ENCODE peak calls at places on chromosome 20, in nine cellular contexts. One of them, this sample, is unnamed.

GRCh38 chr20:4916991-4917881 is 84.1 kb downstream of the SLC23A2 start:
- DNase-seq in sigmoid colon: no peak
- DNase-seq in transverse colon: no peak
- DNase-seq in tibial nerve: no peak
- DNase-seq in ovary: no peak
- DNase-seq in A549: peak; percentile 58
- DNase-seq in suprapubic skin: no peak
- DNase-seq in GM12878: no peak
- DNase-seq in SK-N-SH: no peak
- DNase-seq in this sample: peak; percentile 42

GRCh38 chr20:41631826-41632225 is 13.6 kb upstream of the CHD6 start:
- DNase-seq in sigmoid colon: no peak
- DNase-seq in transverse colon: no peak
- DNase-seq in tibial nerve: peak; percentile 19
- DNase-seq in ovary: no peak
- DNase-seq in A549: no peak
- DNase-seq in suprapubic skin: no peak
- DNase-seq in GM12878: no peak
- DNase-seq in SK-N-SH: no peak
- DNase-seq in this sample: no peak

GRCh38 chr20:53387983-53388675 is 205.5 kb downstream of the ZNF217 start:
- DNase-seq in sigmoid colon: no peak
- DNase-seq in transverse colon: no peak
- DNase-seq in tibial nerve: no peak
- DNase-seq in ovary: no peak
- DNase-seq in A549: no peak
- DNase-seq in suprapubic skin: no peak
- DNase-seq in GM12878: no peak
- DNase-seq in SK-N-SH: no peak
- DNase-seq in this sample: no peak

GRCh38 chr20:35465976-35466375 is 10.6 kb downstream of the CEP250 start:
- DNase-seq in sigmoid colon: no peak
- DNase-seq in transverse colon: no peak
- DNase-seq in tibial nerve: peak; percentile 36
- DNase-seq in ovary: no peak
- DNase-seq in A549: no peak
- DNase-seq in suprapubic skin: no peak
- DNase-seq in GM12878: no peak
- DNase-seq in SK-N-SH: no peak
- DNase-seq in this sample: no peak

GRCh38 chr20:46558511-46558959 is 8.1 kb upstream of the OCSTAMP start:
- DNase-seq in sigmoid colon: no peak
- DNase-seq in transverse colon: no peak
- DNase-seq in tibial nerve: no peak
- DNase-seq in ovary: no peak
- DNase-seq in A549: peak; percentile 73
- DNase-seq in suprapubic skin: peak; percentile 71
- DNase-seq in GM12878: no peak
- DNase-seq in SK-N-SH: no peak
- DNase-seq in this sample: peak; percentile 62

GRCh38 chr20:10553326-10553984 is 118.3 kb downstream of the SLX4IP start:
- DNase-seq in sigmoid colon: peak; percentile 79
- DNase-seq in transverse colon: peak; percentile 74
- DNase-seq in tibial nerve: peak; percentile 82
- DNase-seq in ovary: peak; percentile 64
- DNase-seq in A549: peak; percentile 85
- DNase-seq in suprapubic skin: no peak
- DNase-seq in GM12878: no peak
- DNase-seq in SK-N-SH: peak; percentile 49
- DNase-seq in this sample: peak; percentile 72

GRCh38 chr20:44745560-44746366 is at the start of gene KCNK15:
- DNase-seq in sigmoid colon: peak; percentile 77
- DNase-seq in transverse colon: peak; percentile 34
- DNase-seq in tibial nerve: no peak
- DNase-seq in ovary: peak; percentile 77
- DNase-seq in A549: no peak
- DNase-seq in suprapubic skin: no peak
- DNase-seq in GM12878: no peak
- DNase-seq in SK-N-SH: peak; percentile 71
- DNase-seq in this sample: peak; percentile 62

GRCh38 chr20:14785065-14785743 is 447.8 kb upstream of the FLRT3 start:
- DNase-seq in sigmoid colon: no peak
- DNase-seq in transverse colon: no peak
- DNase-seq in tibial nerve: no peak
- DNase-seq in ovary: no peak
- DNase-seq in A549: no peak
- DNase-seq in suprapubic skin: no peak
- DNase-seq in GM12878: no peak
- DNase-seq in SK-N-SH: no peak
- DNase-seq in this sample: no peak

GRCh38 chr20:34875657-34876160 is 703 bp upstream of the ACSS2 start:
- DNase-seq in sigmoid colon: no peak
- DNase-seq in transverse colon: no peak
- DNase-seq in tibial nerve: no peak
- DNase-seq in ovary: no peak
- DNase-seq in A549: no peak
- DNase-seq in suprapubic skin: no peak
- DNase-seq in GM12878: no peak
- DNase-seq in SK-N-SH: no peak
- DNase-seq in this sample: no peak

GRCh38 chr20:2285618-2286017 is 10.2 kb upstream of the TGM3 start:
- DNase-seq in sigmoid colon: no peak
- DNase-seq in transverse colon: no peak
- DNase-seq in tibial nerve: no peak
- DNase-seq in ovary: no peak
- DNase-seq in A549: no peak
- DNase-seq in suprapubic skin: no peak
- DNase-seq in GM12878: no peak
- DNase-seq in SK-N-SH: no peak
- DNase-seq in this sample: no peak

GRCh38 chr20:20395856-20396600 is 28.1 kb downstream of the INSM1 start:
- DNase-seq in sigmoid colon: no peak
- DNase-seq in transverse colon: no peak
- DNase-seq in tibial nerve: no peak
- DNase-seq in ovary: no peak
- DNase-seq in A549: no peak
- DNase-seq in suprapubic skin: no peak
- DNase-seq in GM12878: no peak
- DNase-seq in SK-N-SH: no peak
- DNase-seq in this sample: no peak

GRCh38 chr20:49948809-49949507 is 12.8 kb downstream of the RNF114 start:
- DNase-seq in sigmoid colon: no peak
- DNase-seq in transverse colon: no peak
- DNase-seq in tibial nerve: no peak
- DNase-seq in ovary: no peak
- DNase-seq in A549: peak; percentile 62
- DNase-seq in suprapubic skin: no peak
- DNase-seq in GM12878: no peak
- DNase-seq in SK-N-SH: no peak
- DNase-seq in this sample: no peak
- TF ChIP-seq EP300 in sigmoid colon: no peak
- TF ChIP-seq EP300 in transverse colon: no peak
- TF ChIP-seq EP300 in tibial nerve: no peak
- TF ChIP-seq EP300 in ovary: no peak
- TF ChIP-seq EP300 in A549: no peak
- TF ChIP-seq EP300 in suprapubic skin: no peak
- TF ChIP-seq EP300 in GM12878: no peak
- TF ChIP-seq EP300 in SK-N-SH: peak; percentile 56
- TF ChIP-seq EP300 in this sample: no peak

GRCh38 chr20:38985060-38985459 is 22.9 kb downstream of the DHX35 start:
- DNase-seq in sigmoid colon: no peak
- DNase-seq in transverse colon: no peak
- DNase-seq in tibial nerve: no peak
- DNase-seq in ovary: no peak
- DNase-seq in A549: no peak
- DNase-seq in suprapubic skin: no peak
- DNase-seq in GM12878: no peak
- DNase-seq in SK-N-SH: no peak
- DNase-seq in this sample: no peak

GRCh38 chr20:38979842-38980241 is 17.7 kb downstream of the DHX35 start:
- DNase-seq in sigmoid colon: no peak
- DNase-seq in transverse colon: no peak
- DNase-seq in tibial nerve: no peak
- DNase-seq in ovary: no peak
- DNase-seq in A549: no peak
- DNase-seq in suprapubic skin: no peak
- DNase-seq in GM12878: no peak
- DNase-seq in SK-N-SH: no peak
- DNase-seq in this sample: no peak

GRCh38 chr20:38982291-38982690 is 20.1 kb downstream of the DHX35 start:
- DNase-seq in sigmoid colon: no peak
- DNase-seq in transverse colon: no peak
- DNase-seq in tibial nerve: no peak
- DNase-seq in ovary: no peak
- DNase-seq in A549: no peak
- DNase-seq in suprapubic skin: no peak
- DNase-seq in GM12878: no peak
- DNase-seq in SK-N-SH: no peak
- DNase-seq in this sample: no peak

GRCh38 chr20:38975539-38976120 is 13.5 kb downstream of the DHX35 start:
- DNase-seq in sigmoid colon: no peak
- DNase-seq in transverse colon: no peak
- DNase-seq in tibial nerve: no peak
- DNase-seq in ovary: no peak
- DNase-seq in A549: no peak
- DNase-seq in suprapubic skin: no peak
- DNase-seq in GM12878: no peak
- DNase-seq in SK-N-SH: no peak
- DNase-seq in this sample: no peak

GRCh38 chr20:38979434-38979833 is 17.3 kb downstream of the DHX35 start:
- DNase-seq in sigmoid colon: no peak
- DNase-seq in transverse colon: no peak
- DNase-seq in tibial nerve: no peak
- DNase-seq in ovary: no peak
- DNase-seq in A549: no peak
- DNase-seq in suprapubic skin: no peak
- DNase-seq in GM12878: no peak
- DNase-seq in SK-N-SH: no peak
- DNase-seq in this sample: no peak
- H3K27ac ChIP-seq in sigmoid colon: no peak overlapping the region
- H3K27ac ChIP-seq in transverse colon: peak overlapping the region; percentile 18
- H3K27ac ChIP-seq in tibial nerve: no peak overlapping the region
- H3K27ac ChIP-seq in ovary: no peak overlapping the region
- H3K27ac ChIP-seq in A549: no peak overlapping the region
- H3K27ac ChIP-seq in suprapubic skin: no peak overlapping the region
- H3K27ac ChIP-seq in GM12878: no peak overlapping the region
- H3K27ac ChIP-seq in SK-N-SH: no peak overlapping the region
- H3K27ac ChIP-seq in this sample: no peak overlapping the region

DNA sequence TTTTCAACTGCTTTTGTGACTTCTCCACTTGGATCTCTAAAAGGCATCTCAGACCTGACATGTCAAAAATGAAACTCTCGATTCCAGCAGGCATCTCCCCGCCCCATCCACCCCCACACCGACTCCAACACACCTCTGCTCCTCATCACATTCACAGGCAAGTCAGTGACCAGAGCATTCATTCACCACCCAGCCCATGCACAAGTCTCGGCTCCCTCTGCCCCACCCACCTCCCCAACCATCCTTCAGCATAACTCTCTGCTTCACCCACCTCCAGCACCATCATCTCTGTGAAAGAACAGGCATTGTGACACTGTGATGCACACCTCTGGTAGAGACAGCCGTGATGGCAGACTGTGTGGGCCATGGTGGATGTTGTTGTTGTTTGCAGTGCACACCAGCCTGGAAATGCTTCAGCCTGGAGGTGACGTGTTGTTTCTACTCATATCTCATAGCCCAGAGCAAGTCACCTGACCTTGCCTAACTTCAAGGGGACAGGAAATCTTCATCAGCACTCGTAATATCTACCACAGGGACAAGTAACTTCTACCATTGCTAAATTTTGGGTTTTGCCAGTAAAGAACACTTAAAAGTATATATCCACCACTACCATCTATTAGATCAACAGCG is 56.5 kb downstream of the ANKRD60 start:
- DNase-seq in sigmoid colon: no peak
- DNase-seq in transverse colon: no peak
- DNase-seq in tibial nerve: no peak
- DNase-seq in ovary: no peak
- DNase-seq in A549: no peak
- DNase-seq in suprapubic skin: no peak
- DNase-seq in GM12878: no peak
- DNase-seq in SK-N-SH: no peak
- DNase-seq in this sample: no peak
- H3K4me3 ChIP-seq in sigmoid colon: no peak overlapping the region
- H3K4me3 ChIP-seq in transverse colon: no peak overlapping the region
- H3K4me3 ChIP-seq in tibial nerve: no peak overlapping the region
- H3K4me3 ChIP-seq in ovary: no peak overlapping the region
- H3K4me3 ChIP-seq in A549: no peak overlapping the region
- H3K4me3 ChIP-seq in suprapubic skin: no peak overlapping the region
- H3K4me3 ChIP-seq in GM12878: no peak overlapping the region
- H3K4me3 ChIP-seq in SK-N-SH: no peak overlapping the region
- H3K4me3 ChIP-seq in this sample: no peak overlapping the region

GRCh38 chr20:8512003-8512402 is 379.9 kb downstream of the PLCB1 start:
- DNase-seq in sigmoid colon: no peak
- DNase-seq in transverse colon: no peak
- DNase-seq in tibial nerve: no peak
- DNase-seq in ovary: no peak
- DNase-seq in A549: no peak
- DNase-seq in suprapubic skin: no peak
- DNase-seq in GM12878: no peak
- DNase-seq in SK-N-SH: no peak
- DNase-seq in this sample: no peak

GRCh38 chr20:8510808-8511207 is 378.7 kb downstream of the PLCB1 start:
- DNase-seq in sigmoid colon: no peak
- DNase-seq in transverse colon: no peak
- DNase-seq in tibial nerve: no peak
- DNase-seq in ovary: no peak
- DNase-seq in A549: no peak
- DNase-seq in suprapubic skin: no peak
- DNase-seq in GM12878: no peak
- DNase-seq in SK-N-SH: no peak
- DNase-seq in this sample: no peak

GRCh38 chr20:8507231-8507630 is 375.2 kb downstream of the PLCB1 start:
- DNase-seq in sigmoid colon: no peak
- DNase-seq in transverse colon: no peak
- DNase-seq in tibial nerve: no peak
- DNase-seq in ovary: no peak
- DNase-seq in A549: no peak
- DNase-seq in suprapubic skin: no peak
- DNase-seq in GM12878: no peak
- DNase-seq in SK-N-SH: no peak
- DNase-seq in this sample: no peak

GRCh38 chr20:8505817-8506216 is 373.8 kb downstream of the PLCB1 start:
- DNase-seq in sigmoid colon: no peak
- DNase-seq in transverse colon: no peak
- DNase-seq in tibial nerve: no peak
- DNase-seq in ovary: no peak
- DNase-seq in A549: no peak
- DNase-seq in suprapubic skin: no peak
- DNase-seq in GM12878: no peak
- DNase-seq in SK-N-SH: no peak
- DNase-seq in this sample: no peak

DNA sequence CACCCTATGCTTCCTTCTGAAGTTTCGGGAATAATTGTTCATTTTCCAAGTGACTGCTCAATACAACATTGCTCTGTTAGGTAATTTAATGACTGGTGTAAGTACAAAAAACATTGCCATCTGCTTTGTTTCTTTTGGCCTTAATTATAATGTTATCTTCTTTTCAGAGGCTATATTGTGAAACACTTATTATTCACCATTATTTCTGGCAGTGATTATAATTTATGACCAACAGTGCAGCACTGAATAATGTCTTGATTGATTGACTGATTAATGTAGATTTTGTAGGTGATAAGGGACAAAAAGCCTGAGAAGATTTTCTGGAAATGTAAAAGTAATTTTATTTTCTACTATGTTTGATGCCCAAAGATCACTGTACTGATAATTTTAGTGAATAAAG is 377.7 kb downstream of the PLCB1 start:
- DNase-seq in sigmoid colon: no peak
- DNase-seq in transverse colon: no peak
- DNase-seq in tibial nerve: no peak
- DNase-seq in ovary: no peak
- DNase-seq in A549: no peak
- DNase-seq in suprapubic skin: no peak
- DNase-seq in GM12878: no peak
- DNase-seq in SK-N-SH: peak; percentile 28
- DNase-seq in this sample: no peak
- TF ChIP-seq EP300 in sigmoid colon: no peak
- TF ChIP-seq EP300 in transverse colon: no peak
- TF ChIP-seq EP300 in tibial nerve: no peak
- TF ChIP-seq EP300 in ovary: no peak
- TF ChIP-seq EP300 in A549: no peak
- TF ChIP-seq EP300 in suprapubic skin: no peak
- TF ChIP-seq EP300 in GM12878: no peak
- TF ChIP-seq EP300 in SK-N-SH: no peak
- TF ChIP-seq EP300 in this sample: no peak